ENCODE peak calls at places on chromosome X, in four cellular contexts. L is Right ventricle myocardium superior, X is B cell, E is NCI-H774. U is an unnamed sample.

GRCh38 chrX:54446084-54446483 is 5.9 kb downstream of the TSR2 start:
- DNase-seq in L (no peak), X (no peak), E (no peak), U (no peak)

GRCh38 chrX:102846544-102847236 is 90.4 kb upstream of the RAB40AL start:
- DNase-seq in L (no peak), X (no peak), E (no peak), U (no peak)

GRCh38 chrX:122625239-122625638 is 558.8 kb upstream of the GRIA3 start:
- DNase-seq in L (no peak), X (no peak), E (no peak), U (no peak)

GRCh38 chrX:102728646-102729045 is 8.1 kb downstream of the GPRASP3 start:
- DNase-seq in E (no peak), L (no peak), X (no peak), U (no peak)

GRCh38 chrX:52015794-52016193 is 53.2 kb downstream of the MAGED4B start:
- DNase-seq in X (no peak), L (no peak), E (no peak), U (no peak)

GRCh38 chrX:74349387-74349786 is 45.4 kb downstream of the ZCCHC13 start:
- DNase-seq in X (no peak), L (no peak), E (no peak), U (no peak)

GRCh38 chrX:107683124-107683895 is 55.0 kb downstream of the PRPS1 start:
- DNase-seq in E (no peak), X (no peak), L (no peak), U (no peak)

GRCh38 chrX:16124201-16124600 is 836 bp downstream of the GRPR start:
- DNase-seq in X (no peak), E (no peak), L (no peak), U (no peak)

GRCh38 chrX:38305971-38306370 is 21.3 kb downstream of the RPGR start:
- DNase-seq in E (no peak), X (no peak), L (no peak), U (no peak)

GRCh38 chrX:135596495-135596894 is 76.0 kb downstream of the INTS6L start:
- DNase-seq in E (no peak), L (peak; percentile 37), X (peak; percentile 15), U (no peak)

GRCh38 chrX:148376342-148376741 is 124.1 kb upstream of the AFF2 start:
- DNase-seq in X (no peak), L (no peak), E (no peak), U (no peak)